ENCODE peak calls at places on chromosomes 11 and 22, in ten cellular contexts. N, L, J, T, S, G, Y, Z, P and E are unnamed samples.

GRCh38 chr22:28063656-28064055 is 144.6 kb upstream of the PITPNB start:
- DNase-seq in N (no peak), L (no peak), J (no peak), T (no peak), S (no peak), G (no peak), Y (no peak), Z (no peak), P (no peak), E (no peak)

GRCh38 chr11:102836290-102836875 is 7.0 kb downstream of the MMP3 start:
- DNase-seq in N (peak), L (peak), J (no peak), T (no peak), S (no peak), G (no peak), Y (peak), Z (no peak), P (peak), E (peak)

GRCh38 chr11:94768602-94769511 is 701 bp downstream of the AMOTL1 start:
- DNase-seq in N (peak), L (no peak), J (no peak), T (peak), S (peak), G (peak), Y (no peak), Z (peak), P (peak), E (no peak)

GRCh38 chr11:57460017-57460755 is at the start of gene RTN4RL2:
- DNase-seq in N (peak), L (no peak), J (peak), T (no peak), S (peak), G (peak), Y (peak), Z (peak), P (peak), E (no peak)

GRCh38 chr11:36449566-36450390 is 60.3 kb downstream of the TRAF6 start:
- DNase-seq in N (no peak), L (no peak), J (no peak), T (no peak), S (no peak), G (no peak), Y (no peak), Z (no peak), P (peak), E (peak)

GRCh38 chr11:103618532-103618931 is 417.9 kb upstream of the DDI1 start:
- DNase-seq in N (peak), L (peak), J (no peak), T (no peak), S (no peak), G (no peak), Y (peak), Z (no peak), P (peak), E (no peak)

GRCh38 chr11:83819936-83820549 is 533.9 kb upstream of the CCDC90B start:
- DNase-seq in N (peak), L (peak), J (no peak), T (peak), S (peak), G (no peak), Y (peak), Z (no peak), P (peak), E (peak)

GRCh38 chr11:19595840-19596751 is 116.5 kb upstream of the NAV2 start:
- DNase-seq in N (peak), L (peak), J (no peak), T (no peak), S (no peak), G (no peak), Y (peak), Z (no peak), P (peak), E (peak)

GRCh38 chr11:94501522-94501921 is 7.7 kb downstream of the ANKRD49 start:
- DNase-seq in N (no peak), L (no peak), J (no peak), T (no peak), S (no peak), G (no peak), Y (no peak), Z (no peak), P (no peak), E (no peak)

GRCh38 chr11:130449996-130450419 is 1.6 kb downstream of the ADAMTS15 start:
- DNase-seq in N (peak), L (no peak), J (no peak), T (no peak), S (peak), G (peak), Y (peak), Z (peak), P (peak), E (peak)

GRCh38 chr22:19770349-19771220 is 10.0 kb downstream of the TBX1 start:
- DNase-seq in N (no peak), L (no peak), J (no peak), T (no peak), S (no peak), G (no peak), Y (no peak), Z (no peak), P (no peak), E (no peak)

GRCh38 chr11:14095882-14096281 is 133.4 kb downstream of the SPON1 start:
- DNase-seq in N (no peak), L (no peak), J (no peak), T (no peak), S (no peak), G (no peak), Y (no peak), Z (no peak), P (no peak), E (no peak)

GRCh38 chr22:24200616-24201212 is 19.4 kb downstream of the SUSD2 start:
- DNase-seq in N (peak), L (no peak), J (peak), T (no peak), S (no peak), G (no peak), Y (peak), Z (no peak), P (peak), E (peak)

GRCh38 chr22:23437779-23438178 is 142.3 kb downstream of the IGLL1 start:
- DNase-seq in N (no peak), L (no peak), J (no peak), T (no peak), S (no peak), G (no peak), Y (no peak), Z (no peak), P (no peak), E (no peak)

GRCh38 chr11:61142424-61142823 is 18.8 kb downstream of the VPS37C start:
- DNase-seq in N (no peak), L (no peak), J (no peak), T (no peak), S (no peak), G (no peak), Y (peak), Z (no peak), P (no peak), E (no peak)

GRCh38 chr22:48268771-48269552 is 1506.5 kb downstream of the TBC1D22A start:
- DNase-seq in N (no peak), L (no peak), J (no peak), T (no peak), S (no peak), G (no peak), Y (no peak), Z (peak), P (no peak), E (no peak)

GRCh38 chr22:38448945-38449745 is 5.9 kb downstream of the KCNJ4 start:
- DNase-seq in N (no peak), L (no peak), J (no peak), T (no peak), S (no peak), G (no peak), Y (no peak), Z (no peak), P (no peak), E (no peak)

GRCh38 chr22:20428496-20429253 is 8.9 kb downstream of the SCARF2 start:
- DNase-seq in N (no peak), L (no peak), J (no peak), T (no peak), S (no peak), G (no peak), Y (no peak), Z (no peak), P (no peak), E (no peak)

GRCh38 chr22:43011079-43011478 is 3.9 kb downstream of the PACSIN2 start:
- DNase-seq in N (no peak), L (no peak), J (peak), T (no peak), S (peak), G (peak), Y (no peak), Z (no peak), P (no peak), E (no peak)

GRCh38 chr22:37462426-37462825 is 23.8 kb downstream of the MFNG start:
- DNase-seq in N (no peak), L (no peak), J (no peak), T (no peak), S (no peak), G (no peak), Y (no peak), Z (no peak), P (no peak), E (no peak)

GRCh38 chr11:69381681-69382130 is 87.8 kb downstream of the MYEOV start:
- DNase-seq in N (no peak), L (no peak), J (no peak), T (no peak), S (no peak), G (no peak), Y (no peak), Z (no peak), P (no peak), E (no peak)

GRCh38 chr11:43823316-43823715 is 57.3 kb upstream of the ALKBH3 start:
- DNase-seq in N (no peak), L (no peak), J (no peak), T (no peak), S (no peak), G (no peak), Y (no peak), Z (no peak), P (no peak), E (no peak)

GRCh38 chr22:41341990-41342389 is 39.8 kb upstream of the TEF start:
- DNase-seq in N (peak), L (no peak), J (no peak), T (no peak), S (no peak), G (no peak), Y (no peak), Z (no peak), P (no peak), E (no peak)

GRCh38 chr22:36180038-36180880 is 19.7 kb upstream of the APOL3 start:
- DNase-seq in N (peak), L (no peak), J (peak), T (peak), S (peak), G (peak), Y (peak), Z (peak), P (peak), E (peak)

GRCh38 chr11:121829159-121829643 is 286.8 kb downstream of the BLID start:
- DNase-seq in N (peak), L (peak), J (no peak), T (no peak), S (peak), G (no peak), Y (peak), Z (no peak), P (peak), E (peak)

GRCh38 chr11:91272089-91272488 is 952.5 kb upstream of the FAT3 start:
- DNase-seq in N (no peak), L (no peak), J (no peak), T (no peak), S (no peak), G (no peak), Y (no peak), Z (no peak), P (no peak), E (no peak)

GRCh38 chr11:2807276-2807681 is 78.3 kb downstream of the CDKN1C start:
- DNase-seq in N (peak), L (no peak), J (peak), T (peak), S (peak), G (peak), Y (no peak), Z (peak), P (peak), E (no peak)

GRCh38 chr22:30309981-30310672 is 16.6 kb downstream of the TBC1D10A start:
- DNase-seq in N (peak), L (no peak), J (no peak), T (peak), S (peak), G (no peak), Y (peak), Z (peak), P (peak), E (no peak)

GRCh38 chr11:69692422-69692821 is 11.4 kb downstream of the FGF19 start:
- DNase-seq in N (no peak), L (no peak), J (no peak), T (no peak), S (no peak), G (no peak), Y (no peak), Z (no peak), P (no peak), E (no peak)

GRCh38 chr22:22341736-22342135 is 97.2 kb downstream of the VPREB1 start:
- DNase-seq in N (no peak), L (no peak), J (no peak), T (no peak), S (no peak), G (no peak), Y (no peak), Z (no peak), P (no peak), E (no peak)
- H3K4me3 ChIP-seq in N (no peak), L (no peak), J (no peak), T (no peak), S (no peak), G (no peak), Y (no peak), Z (no peak), P (no peak), E (no peak)

DNA sequence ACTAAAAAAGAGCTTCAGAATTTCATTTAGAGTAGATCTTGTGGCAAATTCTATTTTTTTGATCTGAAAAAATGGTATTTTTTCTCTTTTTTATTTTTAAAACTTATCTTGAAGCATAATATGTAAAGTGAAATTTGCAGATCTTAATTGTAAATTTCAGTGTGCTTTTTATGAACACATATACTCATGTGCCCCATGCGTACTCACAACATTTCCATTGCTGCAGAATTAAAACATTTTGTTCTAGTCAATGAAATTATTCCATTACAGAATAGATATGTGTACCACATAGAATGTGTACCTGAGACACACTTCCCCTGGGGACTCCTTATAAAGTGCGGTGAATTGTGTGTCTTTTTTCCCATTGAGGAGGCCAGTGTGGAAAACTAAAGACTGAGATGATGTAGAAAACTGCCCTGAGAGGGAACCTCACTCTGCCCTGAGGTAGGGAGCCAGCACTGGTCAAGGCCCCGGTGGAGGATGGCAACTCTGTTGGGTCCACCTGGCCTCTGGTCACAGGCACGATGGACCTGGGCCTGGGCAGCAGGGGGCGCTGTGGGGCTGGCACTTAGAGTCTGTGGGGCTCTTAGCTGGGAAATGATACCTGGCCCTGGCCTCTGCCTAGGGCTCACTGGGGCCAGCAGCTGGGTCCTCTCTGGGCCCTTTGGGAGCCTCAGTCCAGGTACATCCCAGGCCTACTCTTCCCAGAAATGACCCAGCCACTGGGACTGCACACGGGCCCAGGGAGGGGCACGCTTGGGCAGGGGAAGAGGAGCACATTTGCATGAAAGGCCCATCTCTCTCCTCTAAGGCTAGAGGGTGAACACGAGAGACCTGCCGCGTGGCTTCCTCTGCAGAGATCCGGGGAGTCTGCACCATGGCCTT is 77.9 kb upstream of the TOP3B start:
- DNase-seq in N (peak), L (no peak), J (peak), T (no peak), S (no peak), G (peak), Y (no peak), Z (peak), P (peak), E (no peak)
- TF ChIP-seq CTCF in N (peak), L (peak), J (peak), T (no peak), S (peak), G (peak), Y (peak), Z (peak), P (peak), E (peak)

GRCh38 chr11:107592256-107592655 is 1.3 kb downstream of the ELMOD1 start:
- DNase-seq in N (no peak), L (no peak), J (no peak), T (no peak), S (no peak), G (no peak), Y (no peak), Z (no peak), P (no peak), E (no peak)
- H3K4me3 ChIP-seq in N (no peak), L (no peak), J (no peak), T (no peak), S (no peak), G (no peak), Y (no peak), Z (no peak), P (peak), E (peak)

GRCh38 chr11:47248664-47249377 is at the start of gene ACP2:
- DNase-seq in N (peak), L (no peak), J (peak), T (peak), S (peak), G (peak), Y (peak), Z (peak), P (peak), E (no peak)
- TF ChIP-seq CTCF in N (no peak), L (peak), J (peak), T (no peak), S (no peak), G (no peak), Y (no peak), Z (no peak), P (peak), E (peak)

GRCh38 chr11:487571-488021 is 19.4 kb downstream of the RNH1 start:
- DNase-seq in N (no peak), L (no peak), J (no peak), T (no peak), S (no peak), G (no peak), Y (no peak), Z (no peak), P (no peak), E (no peak)
- H3K4me3 ChIP-seq in N (no peak), L (no peak), J (no peak), T (no peak), S (no peak), G (no peak), Y (no peak), Z (no peak), P (no peak), E (no peak)

GRCh38 chr22:25497269-25497668 is 67.2 kb upstream of the GRK3 start:
- DNase-seq in N (peak), L (no peak), J (no peak), T (no peak), S (no peak), G (no peak), Y (peak), Z (no peak), P (peak), E (no peak)
- TF ChIP-seq CTCF in N (no peak), L (no peak), J (no peak), T (no peak), S (no peak), G (no peak), Y (no peak), Z (no peak), P (no peak), E (no peak)

DNA sequence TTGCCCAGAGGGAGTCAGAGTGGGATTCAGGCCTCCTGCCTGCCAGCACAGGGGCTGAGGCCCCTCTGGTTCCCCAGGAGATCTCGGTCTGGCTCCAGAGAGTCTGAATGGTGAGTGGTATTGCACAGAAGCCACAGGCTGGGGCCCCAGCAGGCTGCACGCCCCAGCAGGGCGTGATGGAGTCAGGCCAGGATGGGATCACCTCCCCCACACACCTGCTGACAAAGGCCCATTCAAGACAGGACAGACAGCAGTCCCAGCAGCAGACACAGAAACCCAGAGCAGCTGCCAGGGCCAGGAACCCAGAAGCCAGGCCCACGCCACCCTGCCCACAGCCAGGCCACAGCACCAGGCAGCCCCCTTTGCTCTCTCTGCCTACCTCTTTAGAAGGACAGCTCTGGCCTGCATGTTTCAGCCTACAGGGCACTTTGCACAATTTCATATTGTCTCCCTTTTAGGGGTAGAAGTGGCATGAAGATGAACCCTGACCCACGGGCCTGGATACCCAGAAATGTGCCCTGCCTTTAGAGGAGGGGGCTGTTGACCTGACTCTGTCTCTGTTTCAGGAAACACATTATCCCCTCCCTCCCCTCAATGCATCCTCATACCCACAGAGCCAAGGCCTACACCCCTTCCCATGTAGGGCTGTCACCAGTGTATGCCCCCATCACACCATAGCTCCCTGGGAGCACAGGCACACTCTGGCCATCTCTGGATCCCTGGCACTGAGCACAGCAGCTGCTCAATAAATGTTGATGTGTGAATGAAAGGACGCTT is 6.1 kb downstream of the FXYD6 start:
- DNase-seq in N (no peak), L (no peak), J (no peak), T (no peak), S (no peak), G (no peak), Y (no peak), Z (peak), P (no peak), E (no peak)
- H3K4me3 ChIP-seq in N (no peak), L (no peak), J (no peak), T (no peak), S (no peak), G (no peak), Y (no peak), Z (no peak), P (no peak), E (no peak)